ENCODE peak calls at places on chromosome 1, in nine cellular contexts. E is hepatocyte; D is cardiac muscle cell; S is lower lobe of right lung; X is fibroblast of the aortic adventitia; L is CD8-positive, alpha-beta T cell; O is bronchial epithelial cell; A is neural progenitor cell; Y is pancreas. H is an unnamed sample.

GRCh38 chr1:26363549-26364448 is 8.8 kb downstream of the ZNF683 start:
- DNase-seq in O (peak; percentile 58), Y (peak; percentile 82), A (peak; percentile 93), X (peak; percentile 69), E (peak; percentile 93), S (peak; percentile 91), D (peak; percentile 92), L (peak; percentile 89), H (peak; percentile 71)

GRCh38 chr1:233025156-233025555 is 74.7 kb downstream of the NTPCR start:
- DNase-seq in D (peak; percentile 76), X (no peak), Y (peak; percentile 51), O (no peak), A (peak; percentile 64), L (no peak), S (no peak), E (peak; percentile 72), H (peak; percentile 12)

GRCh38 chr1:184892116-184892515 is 82.2 kb downstream of the NIBAN1 start:
- DNase-seq in S (no peak), D (no peak), Y (no peak), O (peak; percentile 76), L (no peak), A (no peak), X (no peak), E (no peak), H (peak; percentile 50)

GRCh38 chr1:243501002-243501401 is 245.2 kb downstream of the SDCCAG8 start:
- DNase-seq in O (peak; percentile 80), X (peak; percentile 77), L (no peak), E (no peak), Y (no peak), D (no peak), A (no peak), S (no peak), H (peak; percentile 92)

GRCh38 chr1:42937141-42937696 is 21.4 kb downstream of the SLC2A1 start:
- DNase-seq in A (no peak), Y (no peak), E (no peak), L (no peak), O (peak; percentile 98), S (no peak), X (peak; percentile 55), D (no peak), H (peak; percentile 86)

GRCh38 chr1:43366179-43366578 is 1.6 kb downstream of the ELOVL1 start:
- DNase-seq in S (peak; percentile 72), X (no peak), O (peak; percentile 46), Y (peak; percentile 69), A (peak; percentile 50), E (peak; percentile 84), D (no peak), L (peak; percentile 12), H (no peak)

GRCh38 chr1:179883040-179883501 is 986 bp downstream of the TOR1AIP1 start:
- DNase-seq in Y (no peak), L (no peak), X (no peak), A (no peak), O (no peak), D (no peak), E (no peak), S (no peak), H (no peak)

GRCh38 chr1:164320780-164321683 is 238.0 kb upstream of the PBX1 start:
- DNase-seq in L (no peak), Y (peak; percentile 50), E (peak; percentile 59), X (peak; percentile 4), D (peak; percentile 77), S (peak; percentile 41), O (peak; percentile 5), A (peak; percentile 80), H (peak; percentile 36)

GRCh38 chr1:47460040-47460439 is 22.2 kb downstream of the FOXD2 start:
- DNase-seq in A (peak; percentile 54), S (no peak), L (no peak), E (no peak), X (no peak), O (no peak), Y (no peak), D (no peak), H (no peak)

GRCh38 chr1:38137164-38137563 is 90.6 kb upstream of the POU3F1 start:
- DNase-seq in L (no peak), E (no peak), A (no peak), X (no peak), O (peak; percentile 65), D (no peak), Y (no peak), S (no peak), H (no peak)

GRCh38 chr1:172145231-172145651 is 275.2 kb upstream of the C1orf105 start:
- DNase-seq in X (peak; percentile 88), E (peak; percentile 61), S (no peak), L (no peak), Y (no peak), A (no peak), D (peak; percentile 33), O (no peak), H (peak; percentile 86)

GRCh38 chr1:179217943-179218507 is 11.5 kb downstream of the ABL2 start:
- DNase-seq in D (no peak), A (no peak), S (no peak), L (no peak), Y (no peak), E (no peak), O (peak; percentile 29), X (peak; percentile 87), H (peak; percentile 80)

GRCh38 chr1:224880593-224881307 is 48.7 kb upstream of the DNAH14 start:
- DNase-seq in X (no peak), Y (no peak), E (peak; percentile 39), D (peak; percentile 26), A (peak; percentile 80), O (no peak), L (no peak), S (no peak), H (no peak)

GRCh38 chr1:145751491-145752021 is 32.3 kb downstream of the CD160 start:
- DNase-seq in E (peak; percentile 16), A (no peak), D (no peak), X (peak; percentile 98), L (no peak), S (no peak), Y (no peak), O (peak; percentile 61), H (peak; percentile 98)

GRCh38 chr1:109617291-109617801 is 2.1 kb downstream of the GNAT2 start:
- DNase-seq in L (no peak), X (peak; percentile 94), D (no peak), O (peak; percentile 90), Y (no peak), S (no peak), A (peak; percentile 45), E (peak; percentile 63), H (peak; percentile 97)

GRCh38 chr1:94522304-94522703 is 19.3 kb downstream of the F3 start:
- DNase-seq in S (no peak), O (peak; percentile 65), E (peak; percentile 73), X (peak; percentile 82), D (peak; percentile 51), Y (no peak), L (no peak), A (peak; percentile 78), H (peak; percentile 78)

GRCh38 chr1:23099171-23099536 is 69.5 kb downstream of the LUZP1 start:
- DNase-seq in E (no peak), Y (no peak), D (no peak), S (no peak), X (no peak), A (no peak), L (no peak), O (no peak), H (no peak)

GRCh38 chr1:24866211-24867063 is 63.6 kb downstream of the RUNX3 start:
- DNase-seq in S (no peak), A (no peak), D (no peak), O (no peak), L (no peak), E (no peak), X (peak; percentile 38), Y (no peak), H (no peak)
- TF ChIP-seq CTCF in S (no peak), A (no peak), D (no peak), O (no peak), L (no peak), E (no peak), X (no peak), Y (no peak), H (no peak)

GRCh38 chr1:44847786-44848185 is 4.7 kb upstream of the PTCH2 start:
- DNase-seq in D (no peak), Y (no peak), E (no peak), X (no peak), S (no peak), A (no peak), L (no peak), O (no peak), H (no peak)

GRCh38 chr1:44842763-44843655 is at the start of gene PTCH2:
- DNase-seq in A (peak; percentile 94), X (peak; percentile 50), D (peak; percentile 96), S (peak; percentile 67), L (peak; percentile 54), O (no peak), E (peak; percentile 90), Y (peak; percentile 64), H (peak; percentile 42)

GRCh38 chr1:44839561-44839960 is 3.5 kb downstream of the PTCH2 start:
- DNase-seq in D (no peak), O (no peak), E (no peak), A (no peak), L (no peak), Y (no peak), S (no peak), X (no peak), H (no peak)

DNA sequence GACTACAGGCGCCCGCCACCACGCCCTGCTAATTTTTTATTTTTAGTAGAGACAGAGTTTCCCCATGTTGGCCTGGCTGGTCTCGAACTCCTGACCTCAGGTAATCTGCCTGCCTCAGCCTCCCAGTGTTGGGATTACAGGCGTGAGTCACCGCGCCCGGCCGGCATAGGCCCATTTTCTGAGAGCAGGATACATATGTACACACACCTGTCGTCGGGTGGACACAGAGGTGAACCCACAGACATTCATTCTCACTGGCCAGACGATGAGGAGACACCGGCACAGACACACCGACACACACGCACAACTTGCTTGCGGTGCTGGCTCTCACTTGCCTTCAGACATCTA is 664 bp downstream of the PTCH2 start:
- DNase-seq in X (no peak), E (no peak), A (no peak), S (no peak), Y (no peak), D (no peak), L (no peak), O (no peak), H (peak; percentile 4)
- H3K4me3 ChIP-seq in X (peak overlapping the region; percentile 67), E (peak overlapping the region; percentile 66), A (peak overlapping the region; percentile 60), S (peak overlapping the region; percentile 55), Y (peak overlapping the region; percentile 57), D (peak overlapping the region; percentile 54), L (peak overlapping the region; percentile 43), O (no peak overlapping the region), H (peak overlapping the region; percentile 48)

DNA sequence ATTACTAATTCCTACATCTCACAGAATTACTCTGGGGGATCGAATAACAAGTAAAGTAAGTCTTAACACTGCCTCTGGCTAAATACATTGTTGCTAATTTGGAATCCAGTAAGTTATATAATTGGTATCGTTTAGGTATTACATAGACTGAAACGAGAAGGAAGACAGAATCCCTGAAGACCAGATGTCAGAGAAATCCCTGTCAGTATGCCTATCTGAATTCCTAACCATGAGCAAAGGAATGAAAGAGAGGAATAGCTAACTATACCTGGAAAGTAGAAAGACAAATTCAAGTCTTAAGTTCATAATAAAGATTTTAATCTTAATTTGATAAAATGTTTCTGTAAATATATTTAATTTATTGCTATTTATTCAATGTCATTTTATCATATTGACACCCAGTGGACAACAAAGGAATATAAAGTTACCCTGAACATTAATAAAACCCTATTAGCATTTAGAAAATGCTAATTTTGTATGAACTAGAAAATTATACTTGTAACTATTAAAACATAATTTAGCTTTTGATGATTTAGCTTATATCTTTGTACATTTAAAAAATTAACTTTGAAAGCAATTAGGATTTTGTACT is 11.4 kb downstream of the DEPDC1 start:
- DNase-seq in E (no peak), O (no peak), X (no peak), D (no peak), S (no peak), L (no peak), A (no peak), Y (no peak), H (no peak)
- TF ChIP-seq CTCF in E (no peak), O (no peak), X (no peak), D (no peak), S (no peak), L (no peak), A (no peak), Y (no peak), H (no peak)

GRCh38 chr1:3093928-3094626 is 25.1 kb downstream of the PRDM16 start:
- DNase-seq in Y (peak; percentile 64), D (no peak), E (no peak), X (no peak), L (no peak), O (no peak), S (no peak), A (no peak), H (no peak)
- H3K4me3 ChIP-seq in Y (no peak overlapping the region), D (no peak overlapping the region), E (no peak overlapping the region), X (no peak overlapping the region), L (no peak overlapping the region), O (no peak overlapping the region), S (no peak overlapping the region), A (no peak overlapping the region), H (no peak overlapping the region)